ENCODE peak calls at places on chromosomes 6 and 20, in five cellular contexts. One of them, this sample, is unnamed.

GRCh38 chr6:163731215-163732013 is 316.9 kb downstream of the QKI start:
- DNase-seq in SK-N-SH: peak
- DNase-seq in GM12878: no peak
- DNase-seq in K562: peak
- DNase-seq in H1: no peak
- DNase-seq in this sample: no peak

GRCh38 chr20:14401479-14402138 is 64.2 kb upstream of the FLRT3 start:
- DNase-seq in SK-N-SH: peak
- DNase-seq in GM12878: no peak
- DNase-seq in K562: no peak
- DNase-seq in H1: no peak
- DNase-seq in this sample: no peak

GRCh38 chr20:31708839-31709534 is 13.7 kb downstream of the BCL2L1 start:
- DNase-seq in SK-N-SH: no peak
- DNase-seq in GM12878: no peak
- DNase-seq in K562: no peak
- DNase-seq in H1: no peak
- DNase-seq in this sample: no peak

GRCh38 chr6:144811140-144811539 is 526.0 kb downstream of the UTRN start:
- DNase-seq in SK-N-SH: no peak
- DNase-seq in GM12878: no peak
- DNase-seq in K562: no peak
- DNase-seq in H1: no peak
- DNase-seq in this sample: no peak

GRCh38 chr6:78829407-78829806 is 37.9 kb upstream of the IRAK1BP1 start:
- DNase-seq in SK-N-SH: no peak
- DNase-seq in GM12878: no peak
- DNase-seq in K562: no peak
- DNase-seq in H1: no peak
- DNase-seq in this sample: no peak

GRCh38 chr6:44254957-44255808 is 2.1 kb downstream of the SLC35B2 start:
- DNase-seq in SK-N-SH: no peak
- DNase-seq in GM12878: no peak
- DNase-seq in K562: no peak
- DNase-seq in H1: peak
- DNase-seq in this sample: no peak

GRCh38 chr6:75830959-75831885 is 82.2 kb downstream of the MYO6 start:
- DNase-seq in SK-N-SH: no peak
- DNase-seq in GM12878: peak
- DNase-seq in K562: no peak
- DNase-seq in H1: no peak
- DNase-seq in this sample: no peak

GRCh38 chr6:122712864-122713612 is 66.5 kb upstream of the FABP7 start:
- DNase-seq in SK-N-SH: no peak
- DNase-seq in GM12878: no peak
- DNase-seq in K562: no peak
- DNase-seq in H1: no peak
- DNase-seq in this sample: peak

GRCh38 chr6:12097791-12098190 is 85.7 kb downstream of the HIVEP1 start:
- DNase-seq in SK-N-SH: no peak
- DNase-seq in GM12878: no peak
- DNase-seq in K562: no peak
- DNase-seq in H1: no peak
- DNase-seq in this sample: no peak

GRCh38 chr20:49336786-49337185 is 58.9 kb upstream of the ZNFX1 start:
- DNase-seq in SK-N-SH: no peak
- DNase-seq in GM12878: no peak
- DNase-seq in K562: no peak
- DNase-seq in H1: no peak
- DNase-seq in this sample: no peak

GRCh38 chr6:51495806-51496380 is 591.5 kb downstream of the PKHD1 start:
- DNase-seq in SK-N-SH: no peak
- DNase-seq in GM12878: no peak
- DNase-seq in K562: no peak
- DNase-seq in H1: no peak
- DNase-seq in this sample: no peak

GRCh38 chr20:37575884-37576283 is 48.2 kb upstream of the BLCAP start:
- DNase-seq in SK-N-SH: no peak
- DNase-seq in GM12878: peak
- DNase-seq in K562: no peak
- DNase-seq in H1: no peak
- DNase-seq in this sample: peak

GRCh38 chr6:99016355-99016754 is 68.6 kb upstream of the FBXL4 start:
- DNase-seq in SK-N-SH: no peak
- DNase-seq in GM12878: no peak
- DNase-seq in K562: no peak
- DNase-seq in H1: no peak
- DNase-seq in this sample: peak

GRCh38 chr6:146914563-146915483 is 289.4 kb upstream of the STXBP5 start:
- DNase-seq in SK-N-SH: peak
- DNase-seq in GM12878: no peak
- DNase-seq in K562: peak
- DNase-seq in H1: no peak
- DNase-seq in this sample: peak

GRCh38 chr20:38304845-38305447 is 990 bp downstream of the BPI start:
- DNase-seq in SK-N-SH: peak
- DNase-seq in GM12878: no peak
- DNase-seq in K562: peak
- DNase-seq in H1: peak
- DNase-seq in this sample: peak

GRCh38 chr6:51959744-51960383 is 127.5 kb downstream of the PKHD1 start:
- DNase-seq in SK-N-SH: peak
- DNase-seq in GM12878: peak
- DNase-seq in K562: peak
- DNase-seq in H1: peak
- DNase-seq in this sample: peak

GRCh38 chr6:163865380-163865779 is 450.9 kb downstream of the QKI start:
- DNase-seq in SK-N-SH: no peak
- DNase-seq in GM12878: no peak
- DNase-seq in K562: no peak
- DNase-seq in H1: no peak
- DNase-seq in this sample: no peak

GRCh38 chr6:72321741-72322140 is 300.1 kb upstream of the KCNQ5 start:
- DNase-seq in SK-N-SH: no peak
- DNase-seq in GM12878: no peak
- DNase-seq in K562: no peak
- DNase-seq in H1: no peak
- DNase-seq in this sample: no peak

GRCh38 chr6:143896096-143896880 is 32.0 kb downstream of the ZC2HC1B start:
- DNase-seq in SK-N-SH: no peak
- DNase-seq in GM12878: no peak
- DNase-seq in K562: no peak
- DNase-seq in H1: no peak
- DNase-seq in this sample: no peak

GRCh38 chr6:121522265-121522664 is 86.8 kb downstream of the GJA1 start:
- DNase-seq in SK-N-SH: no peak
- DNase-seq in GM12878: no peak
- DNase-seq in K562: no peak
- DNase-seq in H1: no peak
- DNase-seq in this sample: no peak

GRCh38 chr6:121521164-121521555 is 85.7 kb downstream of the GJA1 start:
- DNase-seq in SK-N-SH: no peak
- DNase-seq in GM12878: no peak
- DNase-seq in K562: no peak
- DNase-seq in H1: no peak
- DNase-seq in this sample: no peak

GRCh38 chr6:121522771-121523386 is 87.4 kb downstream of the GJA1 start:
- DNase-seq in SK-N-SH: no peak
- DNase-seq in GM12878: no peak
- DNase-seq in K562: no peak
- DNase-seq in H1: no peak
- DNase-seq in this sample: no peak

GRCh38 chr6:121526282-121526681 is 90.8 kb downstream of the GJA1 start:
- DNase-seq in SK-N-SH: no peak
- DNase-seq in GM12878: no peak
- DNase-seq in K562: no peak
- DNase-seq in H1: no peak
- DNase-seq in this sample: no peak

DNA sequence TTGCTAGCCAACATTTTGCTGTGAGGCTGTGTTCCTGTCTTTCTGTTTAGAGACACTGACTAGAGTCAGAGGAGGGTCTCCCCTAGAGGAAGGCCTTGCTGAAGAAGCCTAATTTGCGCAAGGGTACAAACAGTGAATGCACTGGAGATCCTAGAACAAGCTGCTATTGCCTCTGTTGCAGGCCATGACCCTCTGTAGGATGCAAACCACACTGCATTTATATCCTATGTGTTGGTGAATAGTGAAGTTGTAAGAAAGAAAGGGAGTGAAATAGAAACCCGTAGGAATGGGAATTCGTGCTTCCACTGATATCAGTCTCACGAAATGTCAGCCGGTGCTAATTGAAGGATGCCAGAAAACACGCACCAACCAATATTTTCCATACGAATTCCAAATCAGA is 88.2 kb downstream of the GJA1 start:
- DNase-seq in SK-N-SH: no peak
- DNase-seq in GM12878: no peak
- DNase-seq in K562: no peak
- DNase-seq in H1: no peak
- DNase-seq in this sample: no peak
- H3K27ac ChIP-seq in SK-N-SH: peak
- H3K27ac ChIP-seq in GM12878: no peak
- H3K27ac ChIP-seq in K562: no peak
- H3K27ac ChIP-seq in H1: no peak
- H3K27ac ChIP-seq in this sample: no peak

GRCh38 chr6:2188856-2189384 is 56.5 kb downstream of the GMDS start:
- DNase-seq in SK-N-SH: no peak
- DNase-seq in GM12878: no peak
- DNase-seq in K562: no peak
- DNase-seq in H1: no peak
- DNase-seq in this sample: no peak
- TF ChIP-seq GABPA in SK-N-SH: no peak
- TF ChIP-seq GABPA in GM12878: no peak
- TF ChIP-seq GABPA in K562: no peak
- TF ChIP-seq GABPA in H1: no peak
- TF ChIP-seq GABPA in this sample: no peak

DNA sequence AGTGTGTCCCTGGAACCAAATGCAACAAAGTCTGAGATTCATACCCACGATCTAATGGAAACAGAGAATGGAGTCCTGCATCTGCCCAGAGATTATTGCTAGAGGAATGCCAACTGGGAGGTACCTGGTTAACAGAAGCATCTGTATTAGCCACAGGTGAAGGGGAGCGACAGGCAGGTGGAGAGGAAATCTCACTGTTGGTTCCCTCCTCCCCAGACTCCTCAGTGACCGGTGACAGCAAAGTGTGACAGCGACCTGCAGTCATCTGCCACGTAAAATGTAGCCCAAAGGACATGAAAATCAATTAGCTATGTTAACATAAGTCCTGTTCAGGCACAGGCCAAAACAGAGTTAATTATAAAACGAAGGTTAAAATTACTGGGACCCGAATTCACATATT is 336.6 kb downstream of the SYNE1 start:
- DNase-seq in SK-N-SH: no peak
- DNase-seq in GM12878: no peak
- DNase-seq in K562: no peak
- DNase-seq in H1: no peak
- DNase-seq in this sample: no peak
- H3K27ac ChIP-seq in SK-N-SH: no peak
- H3K27ac ChIP-seq in GM12878: peak
- H3K27ac ChIP-seq in K562: no peak
- H3K27ac ChIP-seq in H1: no peak
- H3K27ac ChIP-seq in this sample: no peak

GRCh38 chr6:2684766-2685754 is 65.7 kb downstream of the MYLK4 start:
- DNase-seq in SK-N-SH: no peak
- DNase-seq in GM12878: no peak
- DNase-seq in K562: no peak
- DNase-seq in H1: no peak
- DNase-seq in this sample: no peak

GRCh38 chr6:2680264-2680908 is 70.3 kb downstream of the MYLK4 start:
- DNase-seq in SK-N-SH: no peak
- DNase-seq in GM12878: no peak
- DNase-seq in K562: no peak
- DNase-seq in H1: no peak
- DNase-seq in this sample: no peak

GRCh38 chr6:2687456-2687855 is 63.3 kb downstream of the MYLK4 start:
- DNase-seq in SK-N-SH: no peak
- DNase-seq in GM12878: no peak
- DNase-seq in K562: no peak
- DNase-seq in H1: no peak
- DNase-seq in this sample: no peak

GRCh38 chr6:2688416-2689064 is 62.2 kb downstream of the MYLK4 start:
- DNase-seq in SK-N-SH: no peak
- DNase-seq in GM12878: no peak
- DNase-seq in K562: no peak
- DNase-seq in H1: no peak
- DNase-seq in this sample: no peak

DNA sequence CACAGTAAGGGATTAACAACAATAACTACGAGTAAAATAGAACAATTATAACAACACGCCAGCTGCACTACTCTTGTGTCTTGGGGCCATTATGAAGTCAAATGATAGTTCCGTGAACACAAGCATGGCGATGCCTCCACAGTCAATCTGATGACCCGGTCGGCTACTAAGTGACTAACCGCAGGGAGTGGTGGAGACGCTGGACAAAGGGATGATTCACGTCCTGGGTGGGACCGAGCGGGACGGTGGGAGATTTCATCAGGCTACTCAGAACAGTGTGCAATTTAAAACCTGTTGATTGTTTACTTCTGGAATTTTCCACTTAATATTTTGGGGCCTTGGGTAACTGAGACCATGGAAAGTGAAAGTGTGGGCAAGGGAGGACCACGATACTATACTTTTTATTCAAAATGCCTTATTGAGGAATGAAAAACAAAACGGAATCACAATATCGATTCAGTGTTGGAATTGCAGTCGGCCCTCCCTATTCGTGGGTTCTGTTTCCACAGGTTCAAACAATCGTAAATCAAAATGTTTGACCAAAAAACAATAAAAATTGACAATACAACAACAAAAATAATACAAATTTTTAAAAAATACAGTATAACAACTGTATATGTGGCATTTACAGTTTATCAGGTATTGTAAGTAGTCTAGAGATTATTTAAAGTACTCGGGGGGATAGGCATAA is 66.5 kb downstream of the MYLK4 start:
- DNase-seq in SK-N-SH: no peak
- DNase-seq in GM12878: no peak
- DNase-seq in K562: no peak
- DNase-seq in H1: no peak
- DNase-seq in this sample: no peak
- TF ChIP-seq GABPA in SK-N-SH: no peak
- TF ChIP-seq GABPA in GM12878: no peak
- TF ChIP-seq GABPA in K562: peak
- TF ChIP-seq GABPA in H1: no peak
- TF ChIP-seq GABPA in this sample: no peak

GRCh38 chr6:55040102-55040848 is 134.0 kb upstream of the HCRTR2 start:
- DNase-seq in SK-N-SH: no peak
- DNase-seq in GM12878: no peak
- DNase-seq in K562: no peak
- DNase-seq in H1: no peak
- DNase-seq in this sample: no peak
- H3K27ac ChIP-seq in SK-N-SH: no peak
- H3K27ac ChIP-seq in GM12878: no peak
- H3K27ac ChIP-seq in K562: no peak
- H3K27ac ChIP-seq in H1: no peak
- H3K27ac ChIP-seq in this sample: no peak

This sample was measured in HL-60.